ENCODE peak calls at places on chromosome 7, in seven cellular contexts. I is SK-N-SH, K is HepG2, C is HCT116, Z is H1, O is K562, T is GM12878. V is an unnamed sample. For H3K36me3 and H3K9me3, the result is how much of the 10 kb centered on the place peaks cover.

GRCh38 chr7:73810991-73811360 is 19.8 kb upstream of the CLDN4 start:
- DNase-seq in Z (no peak), T (no peak), I (peak), O (peak), C (no peak), K (no peak), V (no peak)

GRCh38 chr7:101563198-101563901 is 65.7 kb downstream of the MYL10 start:
- DNase-seq in I (no peak), K (no peak), T (no peak), O (no peak), C (no peak), Z (no peak), V (no peak)

GRCh38 chr7:95509199-95509598 is 23.5 kb downstream of the ASB4 start:
- DNase-seq in I (peak), O (no peak), C (no peak), T (no peak), K (peak), Z (no peak), V (peak)

GRCh38 chr7:67056683-67057082 is 60.0 kb downstream of the TYW1 start:
- DNase-seq in K (no peak), Z (no peak), T (no peak), O (no peak), C (no peak), I (no peak), V (no peak)

GRCh38 chr7:28744951-28745350 is 213.2 kb downstream of the TRIL start:
- DNase-seq in K (no peak), Z (no peak), T (no peak), O (no peak), C (no peak), I (no peak), V (no peak)

GRCh38 chr7:137967143-137968018 is 34.5 kb downstream of the CREB3L2 start:
- DNase-seq in I (no peak), K (peak), C (no peak), O (peak), Z (no peak), T (no peak), V (no peak)

GRCh38 chr7:12895296-12895695 is 207.9 kb downstream of the ARL4A start:
- DNase-seq in O (no peak), T (no peak), K (no peak), Z (no peak), C (no peak), I (no peak), V (no peak)

GRCh38 chr7:92075455-92076158 is 58.7 kb downstream of the CYP51A1 start:
- DNase-seq in K (no peak), C (no peak), O (no peak), I (no peak), T (peak), Z (no peak), V (no peak)

GRCh38 chr7:31101544-31101943 is 49.4 kb downstream of the ADCYAP1R1 start:
- DNase-seq in O (no peak), I (peak), C (no peak), Z (no peak), K (no peak), T (no peak), V (no peak)

GRCh38 chr7:133590795-133591194 is 337.9 kb downstream of the EXOC4 start:
- DNase-seq in I (no peak), Z (no peak), K (no peak), T (no peak), C (no peak), O (no peak), V (no peak)

GRCh38 chr7:81433692-81434331 is 336.0 kb downstream of the HGF start:
- DNase-seq in C (no peak), I (no peak), O (no peak), Z (no peak), T (no peak), K (no peak), V (no peak)

GRCh38 chr7:142385528-142386340 is 127.9 kb upstream of the PRSS58 start:
- DNase-seq in Z (no peak), C (peak), I (peak), K (peak), T (peak), O (peak), V (peak)

GRCh38 chr7:66514050-66514449 is 114.6 kb upstream of the KCTD7 start:
- DNase-seq in K (no peak), O (no peak), T (no peak), Z (no peak), C (no peak), I (no peak), V (no peak)

GRCh38 chr7:66769833-66770512 is 29.4 kb downstream of the RABGEF1 start:
- DNase-seq in O (no peak), T (no peak), I (no peak), Z (no peak), C (no peak), K (no peak), V (no peak)

GRCh38 chr7:96236198-96237039 is 85.5 kb downstream of the SLC25A13 start:
- DNase-seq in C (peak), T (no peak), K (no peak), I (peak), O (peak), Z (no peak), V (no peak)

GRCh38 chr7:7424151-7424873 is 111.4 kb downstream of the COL28A1 start:
- DNase-seq in O (peak), I (peak), T (peak), K (peak), Z (peak), C (peak), V (peak)

GRCh38 chr7:122269241-122269640 is 35.3 kb downstream of the FEZF1 start:
- DNase-seq in K (no peak), C (no peak), Z (no peak), T (no peak), I (no peak), O (no peak), V (no peak)

GRCh38 chr7:80097756-80098155 is 36.9 kb upstream of the GNAI1 start:
- DNase-seq in T (no peak), C (no peak), O (no peak), K (no peak), I (no peak), Z (no peak), V (no peak)

GRCh38 chr7:46003896-46004875 is 83.1 kb upstream of the IGFBP3 start:
- DNase-seq in O (no peak), K (no peak), Z (no peak), C (peak), T (no peak), I (no peak), V (no peak)

GRCh38 chr7:35384761-35385700 is 131.1 kb upstream of the TBX20 start:
- DNase-seq in C (no peak), T (no peak), Z (no peak), I (no peak), K (no peak), O (no peak), V (no peak)

GRCh38 chr7:143285454-143285756 is 647 bp downstream of the TMEM139 start:
- DNase-seq in Z (no peak), O (peak), K (peak), C (no peak), T (no peak), I (no peak), V (no peak)

GRCh38 chr7:158245724-158246041 is 341.9 kb downstream of the PTPRN2 start:
- DNase-seq in C (no peak), O (no peak), K (no peak), Z (no peak), T (no peak), I (no peak), V (no peak)

GRCh38 chr7:17646181-17646956 is 293.9 kb downstream of the SNX13 start:
- DNase-seq in C (no peak), O (no peak), T (no peak), Z (no peak), I (peak), K (no peak), V (no peak)

GRCh38 chr7:131328387-131329175 is 905 bp downstream of the MKLN1 start:
- DNase-seq in T (no peak), O (no peak), I (no peak), Z (no peak), K (no peak), C (no peak), V (no peak)

GRCh38 chr7:27435461-27435860 is 192.9 kb downstream of the EVX1 start:
- DNase-seq in K (no peak), T (no peak), O (no peak), I (no peak), C (no peak), Z (no peak), V (no peak)

GRCh38 chr7:117132385-117133120 is 179.3 kb downstream of the ST7 start:
- DNase-seq in I (no peak), T (no peak), K (no peak), Z (no peak), C (peak), O (no peak), V (no peak)

GRCh38 chr7:1458676-1459511 is at the start of gene MICALL2:
- DNase-seq in O (peak), Z (no peak), I (peak), T (no peak), K (peak), C (peak), V (no peak)

GRCh38 chr7:80206763-80207162 is 72.1 kb downstream of the GNAI1 start:
- DNase-seq in I (no peak), O (no peak), K (no peak), Z (no peak), T (no peak), C (no peak), V (no peak)

GRCh38 chr7:142088022-142088714 is 23.4 kb upstream of the MGAM2 start:
- DNase-seq in C (no peak), K (no peak), Z (no peak), I (no peak), T (no peak), O (no peak), V (no peak)

GRCh38 chr7:43753401-43753800 is 5.1 kb upstream of the BLVRA start:
- DNase-seq in C (no peak), I (no peak), T (no peak), Z (no peak), O (no peak), K (no peak), V (no peak)

GRCh38 chr7:45919231-45919825 is 1.7 kb downstream of the IGFBP3 start:
- DNase-seq in Z (no peak), O (no peak), I (no peak), C (no peak), K (no peak), T (no peak), V (no peak)

GRCh38 chr7:151925446-151926335 is 30.6 kb upstream of the GALNTL5 start:
- DNase-seq in C (no peak), Z (no peak), I (peak), K (no peak), T (no peak), O (peak), V (no peak)

GRCh38 chr7:98307971-98308466 is 26.5 kb downstream of the BRI3 start:
- DNase-seq in K (no peak), T (no peak), C (no peak), O (no peak), I (no peak), Z (no peak), V (no peak)

GRCh38 chr7:98303176-98303865 is 21.8 kb downstream of the BRI3 start:
- DNase-seq in I (no peak), O (no peak), C (no peak), K (no peak), T (no peak), Z (no peak), V (no peak)

GRCh38 chr7:98303906-98304305 is 22.4 kb downstream of the BRI3 start:
- DNase-seq in K (no peak), I (no peak), Z (no peak), O (no peak), C (no peak), T (no peak), V (no peak)

GRCh38 chr7:98309566-98309965 is 28.1 kb downstream of the BRI3 start:
- DNase-seq in I (no peak), Z (no peak), O (no peak), C (no peak), K (no peak), T (no peak), V (no peak)

GRCh38 chr7:98305951-98306535 is 24.6 kb downstream of the BRI3 start:
- DNase-seq in T (no peak), C (no peak), I (peak), Z (no peak), O (no peak), K (no peak), V (no peak)
- H3K36me3 ChIP-seq in T (under half), C (under half), I (under half), Z (under half), O (under half), K (under half), V (half or more)

DNA sequence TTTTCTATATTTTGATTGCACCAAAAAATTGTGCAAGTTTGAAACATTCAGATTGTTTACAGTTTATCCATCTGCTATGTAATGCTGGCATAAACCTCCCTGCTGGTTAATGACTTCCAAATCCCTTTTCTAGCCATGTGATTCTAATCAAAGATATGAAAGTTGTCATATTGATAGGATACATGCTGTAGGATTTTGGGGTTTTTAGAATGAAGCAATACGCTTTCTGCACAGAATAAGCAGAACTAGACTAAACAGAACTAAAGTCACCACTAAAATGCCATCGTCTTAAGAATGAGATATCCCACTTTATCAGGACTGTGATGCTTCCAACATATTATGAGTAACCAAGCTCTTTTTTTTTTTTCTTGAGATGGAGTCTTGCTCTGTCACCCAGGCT is 851 bp downstream of the SSMEM1 start:
- DNase-seq in T (no peak), C (no peak), O (no peak), I (no peak), Z (no peak), K (no peak), V (no peak)
- TF ChIP-seq YY1 in T (no peak), C (no peak), O (no peak), I (no peak), Z (no peak), K (no peak), V (no peak)

DNA sequence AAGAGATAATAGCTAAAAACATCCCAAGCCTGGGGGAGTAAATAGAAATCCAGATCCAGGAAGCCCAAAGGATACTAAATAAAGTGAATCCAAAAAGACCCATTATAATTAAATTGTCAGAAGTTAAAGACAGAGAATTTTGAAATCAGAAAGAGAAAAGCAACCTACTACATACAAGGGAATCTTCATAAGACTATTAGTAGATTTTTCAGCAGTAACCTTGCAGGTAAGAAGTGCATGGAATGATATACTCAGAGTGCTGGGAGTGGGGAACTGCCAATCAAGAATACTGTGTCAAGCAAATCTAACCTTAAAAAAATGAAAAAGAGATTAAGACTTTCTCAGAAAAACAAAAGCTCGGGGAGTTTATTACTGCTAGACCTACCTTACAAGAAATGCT is 13.2 kb upstream of the GIMAP1 start:
- DNase-seq in I (no peak), C (no peak), T (no peak), K (no peak), O (no peak), Z (no peak), V (no peak)
- H3K9me3 ChIP-seq in I (under half), C (under half), T (under half), K (under half), O (under half), Z (under half), V (under half)

DNA sequence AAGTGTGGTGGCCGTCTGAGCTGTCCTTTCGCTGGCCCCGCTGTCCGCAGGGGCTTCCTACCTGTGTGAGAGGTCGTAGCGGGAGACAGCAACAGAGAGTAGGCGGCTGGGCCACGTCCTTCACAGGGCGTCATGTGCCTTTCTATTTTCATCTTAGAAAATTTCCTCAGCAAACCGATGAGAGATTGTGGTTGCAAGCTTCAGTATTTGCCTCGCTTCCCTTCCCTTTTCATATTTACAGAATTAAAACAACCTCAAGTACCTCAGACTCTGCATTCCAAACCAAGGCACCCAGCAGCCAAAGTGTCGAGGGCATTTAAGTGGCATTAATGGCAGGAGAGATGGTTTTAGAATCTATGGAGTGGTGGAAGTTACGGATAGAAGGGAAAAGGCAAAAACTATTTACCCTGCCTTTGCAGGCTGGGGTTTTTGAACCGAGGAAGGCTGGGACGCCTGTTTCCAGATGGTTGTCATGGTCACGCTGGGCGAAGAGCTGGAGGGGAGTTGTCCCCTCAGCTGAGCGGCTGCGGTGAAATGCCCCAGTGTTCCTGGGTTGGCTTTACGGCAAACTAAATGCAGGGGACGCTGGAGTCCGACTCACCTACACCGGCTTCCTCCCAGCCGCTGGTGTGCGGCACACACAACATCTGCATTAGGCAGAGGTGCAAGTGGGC is 41.9 kb downstream of the WIPI2 start:
- DNase-seq in K (no peak), O (no peak), I (no peak), C (no peak), T (peak), Z (no peak), V (no peak)
- H3K36me3 ChIP-seq in K (under half), O (under half), I (half or more), C (under half), T (under half), Z (under half), V (half or more)

GRCh38 chr7:16063241-16063640 is 358.1 kb downstream of the CRPPA start:
- DNase-seq in O (no peak), K (no peak), Z (no peak), C (no peak), T (no peak), I (no peak), V (no peak)
- TF ChIP-seq YY1 in O (no peak), K (no peak), Z (no peak), C (no peak), T (no peak), I (no peak), V (no peak)

GRCh38 chr7:57354195-57354594 is 95.8 kb upstream of the ZNF716 start:
- DNase-seq in O (no peak), I (no peak), C (no peak), Z (no peak), T (no peak), K (no peak), V (no peak)

DNA sequence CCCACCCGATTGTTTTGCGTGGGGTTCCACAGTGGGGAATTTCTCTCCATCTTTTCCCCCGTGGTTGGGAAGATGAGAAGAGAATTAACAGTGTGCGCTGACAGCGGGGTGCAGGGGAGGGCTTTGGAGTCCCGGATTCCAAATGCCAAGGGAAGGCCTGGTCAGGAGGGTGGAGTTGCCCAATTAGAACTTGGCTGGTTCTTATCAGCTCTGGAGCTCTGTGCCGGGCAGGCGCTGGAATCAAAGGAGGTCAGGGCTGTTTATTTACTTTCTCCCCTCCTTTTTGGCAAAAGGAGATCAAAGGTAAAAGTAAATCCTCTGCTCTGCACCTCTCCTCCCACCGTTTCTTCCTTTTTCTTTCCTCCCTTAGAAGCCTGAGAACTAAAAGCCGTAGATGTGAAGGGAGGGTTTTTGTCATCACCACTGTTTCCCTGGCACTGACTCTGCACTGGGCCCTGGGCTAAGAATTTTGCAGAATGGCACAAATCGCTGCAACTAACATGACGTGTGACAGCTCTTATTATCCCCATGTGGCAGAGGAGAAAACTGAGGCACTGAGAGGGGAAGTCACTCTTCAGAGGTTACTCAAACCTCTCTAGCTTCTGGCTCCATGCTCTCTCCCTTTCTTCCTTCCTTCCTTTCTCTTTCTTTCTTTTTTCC is 95.2 kb upstream of the ZNF716 start:
- DNase-seq in C (no peak), I (no peak), Z (no peak), O (no peak), K (no peak), T (no peak), V (no peak)
- H3K9me3 ChIP-seq in C (under half), I (under half), Z (half or more), O (under half), K (half or more), T (under half), V (under half)

GRCh38 chr7:94423865-94424264 is 29.2 kb downstream of the COL1A2 start:
- DNase-seq in I (no peak), T (no peak), O (no peak), K (no peak), C (no peak), Z (no peak), V (no peak)

GRCh38 chr7:94420321-94420720 is 25.6 kb downstream of the COL1A2 start:
- DNase-seq in I (no peak), O (no peak), Z (no peak), C (no peak), K (no peak), T (no peak), V (no peak)

GRCh38 chr7:94421711-94422110 is 27.0 kb downstream of the COL1A2 start:
- DNase-seq in Z (no peak), C (no peak), K (no peak), O (no peak), I (no peak), T (no peak), V (no peak)

GRCh38 chr7:94423116-94423515 is 28.4 kb downstream of the COL1A2 start:
- DNase-seq in C (no peak), I (no peak), Z (no peak), T (no peak), K (no peak), O (no peak), V (no peak)

DNA sequence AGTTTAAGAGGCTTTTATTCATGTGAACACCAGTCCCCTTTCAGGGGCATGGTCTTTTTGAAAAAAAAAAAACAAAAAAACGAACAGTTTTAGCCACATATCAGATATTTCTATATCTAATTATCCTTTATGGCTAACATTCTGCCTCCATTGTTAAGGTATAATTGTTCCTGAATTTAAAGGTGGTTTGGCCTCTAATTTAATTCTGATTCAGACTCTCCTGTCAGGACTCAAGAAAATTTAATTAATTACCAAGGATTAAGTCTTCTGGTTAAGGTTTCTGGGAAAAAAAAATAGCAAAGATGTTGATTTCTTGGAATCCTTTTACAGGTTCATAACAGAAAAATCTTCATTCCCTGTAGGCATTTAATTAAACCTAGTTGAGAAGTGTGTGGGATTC is 27.4 kb downstream of the COL1A2 start:
- DNase-seq in K (no peak), T (no peak), Z (no peak), I (no peak), O (no peak), C (no peak), V (no peak)
- H3K36me3 ChIP-seq in K (under half), T (under half), Z (half or more), I (under half), O (under half), C (under half), V (half or more)